ENCODE peak calls at places on chromosomes 5 and 9, in six cellular contexts. One of them, this sample, is unnamed.

GRCh38 chr5:53478411-53479044 is 1.9 kb upstream of the FST start:
- DNase-seq in tibial nerve: no peak
- DNase-seq in suprapubic skin: no peak
- DNase-seq in adrenal gland: peak; percentile 33
- DNase-seq in breast epithelium: no peak
- DNase-seq in gastrocnemius medialis: no peak
- DNase-seq in this sample: peak; percentile 65

GRCh38 chr9:127769985-127770904 is 8.2 kb downstream of the SH2D3C start:
- DNase-seq in tibial nerve: no peak
- DNase-seq in suprapubic skin: no peak
- DNase-seq in adrenal gland: no peak
- DNase-seq in breast epithelium: no peak
- DNase-seq in gastrocnemius medialis: no peak
- DNase-seq in this sample: no peak

GRCh38 chr5:52896524-52897237 is 92.5 kb upstream of the ITGA2 start:
- DNase-seq in tibial nerve: no peak
- DNase-seq in suprapubic skin: no peak
- DNase-seq in adrenal gland: no peak
- DNase-seq in breast epithelium: no peak
- DNase-seq in gastrocnemius medialis: no peak
- DNase-seq in this sample: no peak

GRCh38 chr9:71285191-71285656 is 163.8 kb upstream of the TRPM3 start:
- DNase-seq in tibial nerve: no peak
- DNase-seq in suprapubic skin: no peak
- DNase-seq in adrenal gland: peak; percentile 54
- DNase-seq in breast epithelium: no peak
- DNase-seq in gastrocnemius medialis: no peak
- DNase-seq in this sample: no peak

GRCh38 chr5:154352960-154353548 is 92.7 kb upstream of the SAP30L start:
- DNase-seq in tibial nerve: no peak
- DNase-seq in suprapubic skin: no peak
- DNase-seq in adrenal gland: no peak
- DNase-seq in breast epithelium: no peak
- DNase-seq in gastrocnemius medialis: no peak
- DNase-seq in this sample: no peak

GRCh38 chr9:112091805-112092204 is 83.3 kb downstream of the SUSD1 start:
- DNase-seq in tibial nerve: no peak
- DNase-seq in suprapubic skin: no peak
- DNase-seq in adrenal gland: peak; percentile 37
- DNase-seq in breast epithelium: no peak
- DNase-seq in gastrocnemius medialis: no peak
- DNase-seq in this sample: no peak

GRCh38 chr5:60207031-60207430 is 313.5 kb upstream of the PDE4D start:
- DNase-seq in tibial nerve: no peak
- DNase-seq in suprapubic skin: no peak
- DNase-seq in adrenal gland: no peak
- DNase-seq in breast epithelium: no peak
- DNase-seq in gastrocnemius medialis: no peak
- DNase-seq in this sample: no peak

GRCh38 chr9:78559449-78559885 is 262.5 kb downstream of the PSAT1 start:
- DNase-seq in tibial nerve: no peak
- DNase-seq in suprapubic skin: no peak
- DNase-seq in adrenal gland: no peak
- DNase-seq in breast epithelium: no peak
- DNase-seq in gastrocnemius medialis: no peak
- DNase-seq in this sample: no peak

GRCh38 chr9:122904466-122904822 is 715 bp downstream of the RC3H2 start:
- DNase-seq in tibial nerve: no peak
- DNase-seq in suprapubic skin: no peak
- DNase-seq in adrenal gland: no peak
- DNase-seq in breast epithelium: no peak
- DNase-seq in gastrocnemius medialis: peak; percentile 17
- DNase-seq in this sample: peak; percentile 66

GRCh38 chr5:38598994-38599611 is 42.7 kb upstream of the LIFR start:
- DNase-seq in tibial nerve: no peak
- DNase-seq in suprapubic skin: no peak
- DNase-seq in adrenal gland: no peak
- DNase-seq in breast epithelium: no peak
- DNase-seq in gastrocnemius medialis: no peak
- DNase-seq in this sample: no peak

GRCh38 chr9:98144631-98145030 is 25.6 kb upstream of the TRIM14 start:
- DNase-seq in tibial nerve: no peak
- DNase-seq in suprapubic skin: no peak
- DNase-seq in adrenal gland: no peak
- DNase-seq in breast epithelium: no peak
- DNase-seq in gastrocnemius medialis: no peak
- DNase-seq in this sample: no peak

GRCh38 chr9:114811969-114812636 is 6.3 kb upstream of the TNFSF15 start:
- DNase-seq in tibial nerve: no peak
- DNase-seq in suprapubic skin: no peak
- DNase-seq in adrenal gland: no peak
- DNase-seq in breast epithelium: no peak
- DNase-seq in gastrocnemius medialis: no peak
- DNase-seq in this sample: no peak

GRCh38 chr9:132311978-132312377 is 42.8 kb downstream of the SETX start:
- DNase-seq in tibial nerve: no peak
- DNase-seq in suprapubic skin: no peak
- DNase-seq in adrenal gland: no peak
- DNase-seq in breast epithelium: no peak
- DNase-seq in gastrocnemius medialis: no peak
- DNase-seq in this sample: no peak

GRCh38 chr5:176609724-176610429 is at the start of gene GPRIN1:
- DNase-seq in tibial nerve: no peak
- DNase-seq in suprapubic skin: no peak
- DNase-seq in adrenal gland: peak; percentile 73
- DNase-seq in breast epithelium: no peak
- DNase-seq in gastrocnemius medialis: no peak
- DNase-seq in this sample: peak; percentile 57

GRCh38 chr9:121870271-121870670 is 218.8 kb downstream of the DAB2IP start:
- DNase-seq in tibial nerve: no peak
- DNase-seq in suprapubic skin: peak; percentile 69
- DNase-seq in adrenal gland: no peak
- DNase-seq in breast epithelium: peak; percentile 8
- DNase-seq in gastrocnemius medialis: no peak
- DNase-seq in this sample: no peak

GRCh38 chr9:133684461-133685361 is 48.5 kb downstream of the DBH start:
- DNase-seq in tibial nerve: no peak
- DNase-seq in suprapubic skin: no peak
- DNase-seq in adrenal gland: no peak
- DNase-seq in breast epithelium: no peak
- DNase-seq in gastrocnemius medialis: no peak
- DNase-seq in this sample: no peak

GRCh38 chr5:157761690-157762611 is 18.4 kb downstream of the LSM11 start:
- DNase-seq in tibial nerve: no peak
- DNase-seq in suprapubic skin: no peak
- DNase-seq in adrenal gland: peak; percentile 51
- DNase-seq in breast epithelium: no peak
- DNase-seq in gastrocnemius medialis: no peak
- DNase-seq in this sample: no peak

GRCh38 chr5:74127377-74128338 is 501.7 kb downstream of the ARHGEF28 start:
- DNase-seq in tibial nerve: no peak
- DNase-seq in suprapubic skin: no peak
- DNase-seq in adrenal gland: no peak
- DNase-seq in breast epithelium: no peak
- DNase-seq in gastrocnemius medialis: no peak
- DNase-seq in this sample: no peak

DNA sequence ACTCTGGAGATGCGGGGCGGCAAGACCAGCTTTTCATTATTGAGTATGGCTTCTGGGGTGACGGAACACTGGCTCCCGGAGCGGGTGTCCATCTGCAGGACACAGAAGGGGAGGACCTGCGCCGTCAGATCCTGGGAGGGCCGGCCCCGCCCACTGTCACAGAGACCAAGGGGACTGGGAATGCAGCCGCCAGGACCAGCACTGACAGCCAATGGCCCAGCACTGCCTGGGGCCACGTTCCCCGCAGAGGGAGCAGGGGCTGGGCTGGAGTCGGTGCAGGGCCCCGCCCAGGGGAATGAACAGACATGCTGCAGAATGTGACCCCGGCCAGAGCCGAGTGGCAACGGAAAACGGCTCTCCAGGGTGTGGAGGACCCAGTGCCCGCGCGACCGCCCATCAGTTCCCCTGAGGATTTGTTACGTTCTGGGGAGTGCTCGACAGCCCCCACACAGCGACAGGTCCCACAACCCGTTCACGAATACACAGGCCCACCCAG is at the start of gene ZDHHC11:
- DNase-seq in tibial nerve: no peak
- DNase-seq in suprapubic skin: peak; percentile 79
- DNase-seq in adrenal gland: no peak
- DNase-seq in breast epithelium: peak; percentile 39
- DNase-seq in gastrocnemius medialis: peak; percentile 30
- DNase-seq in this sample: peak; percentile 47
- TF ChIP-seq POLR2A in tibial nerve: no peak
- TF ChIP-seq POLR2A in suprapubic skin: no peak
- TF ChIP-seq POLR2A in adrenal gland: no peak
- TF ChIP-seq POLR2A in breast epithelium: no peak
- TF ChIP-seq POLR2A in gastrocnemius medialis: no peak
- TF ChIP-seq POLR2A in this sample: no peak

DNA sequence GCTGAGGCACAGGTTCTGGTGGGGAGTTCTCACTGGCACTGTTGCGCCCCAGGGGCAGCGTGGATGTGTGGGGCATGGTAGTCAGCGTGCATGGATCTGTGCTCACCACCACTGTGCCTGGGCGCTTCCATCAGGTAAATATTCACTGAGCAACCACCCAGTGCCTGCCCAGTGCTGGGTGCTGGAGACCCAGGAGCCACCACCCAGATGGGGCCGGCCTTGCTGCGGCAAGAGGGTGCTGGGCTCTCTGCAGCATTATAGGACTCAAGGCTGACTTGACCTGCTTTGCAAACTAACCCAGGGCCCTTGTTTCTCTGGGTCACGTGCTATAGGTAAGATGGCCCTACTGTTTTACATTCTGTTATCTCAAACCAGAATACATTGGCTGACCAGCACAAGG is 60.5 kb downstream of the DAP start:
- DNase-seq in tibial nerve: no peak
- DNase-seq in suprapubic skin: no peak
- DNase-seq in adrenal gland: no peak
- DNase-seq in breast epithelium: no peak
- DNase-seq in gastrocnemius medialis: no peak
- DNase-seq in this sample: no peak
- H3K4me3 ChIP-seq in tibial nerve: no peak overlapping the region
- H3K4me3 ChIP-seq in suprapubic skin: no peak overlapping the region
- H3K4me3 ChIP-seq in adrenal gland: no peak overlapping the region
- H3K4me3 ChIP-seq in breast epithelium: no peak overlapping the region
- H3K4me3 ChIP-seq in gastrocnemius medialis: no peak overlapping the region
- H3K4me3 ChIP-seq in this sample: no peak overlapping the region

GRCh38 chr5:133456933-133457402 is 155.4 kb downstream of the FSTL4 start:
- DNase-seq in tibial nerve: no peak
- DNase-seq in suprapubic skin: no peak
- DNase-seq in adrenal gland: no peak
- DNase-seq in breast epithelium: peak; percentile 43
- DNase-seq in gastrocnemius medialis: no peak
- DNase-seq in this sample: peak; percentile 75

GRCh38 chr5:133457956-133458355 is 154.4 kb downstream of the FSTL4 start:
- DNase-seq in tibial nerve: no peak
- DNase-seq in suprapubic skin: no peak
- DNase-seq in adrenal gland: no peak
- DNase-seq in breast epithelium: no peak
- DNase-seq in gastrocnemius medialis: no peak
- DNase-seq in this sample: no peak

GRCh38 chr5:133457439-133457838 is 154.9 kb downstream of the FSTL4 start:
- DNase-seq in tibial nerve: no peak
- DNase-seq in suprapubic skin: peak; percentile 66
- DNase-seq in adrenal gland: no peak
- DNase-seq in breast epithelium: no peak
- DNase-seq in gastrocnemius medialis: no peak
- DNase-seq in this sample: no peak

GRCh38 chr5:133459474-133460155 is 152.7 kb downstream of the FSTL4 start:
- DNase-seq in tibial nerve: no peak
- DNase-seq in suprapubic skin: peak; percentile 38
- DNase-seq in adrenal gland: no peak
- DNase-seq in breast epithelium: no peak
- DNase-seq in gastrocnemius medialis: no peak
- DNase-seq in this sample: no peak

GRCh38 chr5:133458435-133458834 is 153.9 kb downstream of the FSTL4 start:
- DNase-seq in tibial nerve: no peak
- DNase-seq in suprapubic skin: peak; percentile 29
- DNase-seq in adrenal gland: no peak
- DNase-seq in breast epithelium: no peak
- DNase-seq in gastrocnemius medialis: no peak
- DNase-seq in this sample: no peak
- H3K27me3 ChIP-seq in tibial nerve: no peaks in the 10 kb centered on the region
- H3K27me3 ChIP-seq in suprapubic skin: no peaks in the 10 kb centered on the region
- H3K27me3 ChIP-seq in adrenal gland: no peaks in the 10 kb centered on the region
- H3K27me3 ChIP-seq in breast epithelium: no peaks in the 10 kb centered on the region
- H3K27me3 ChIP-seq in gastrocnemius medialis: no peaks in the 10 kb centered on the region
- H3K27me3 ChIP-seq in this sample: no peaks in the 10 kb centered on the region

GRCh38 chr5:150355791-150356190 is 1.7 kb upstream of the TCOF1 start:
- DNase-seq in tibial nerve: no peak
- DNase-seq in suprapubic skin: no peak
- DNase-seq in adrenal gland: no peak
- DNase-seq in breast epithelium: no peak
- DNase-seq in gastrocnemius medialis: no peak
- DNase-seq in this sample: no peak

GRCh38 chr5:150356575-150357284 is 767 bp upstream of the TCOF1 start:
- DNase-seq in tibial nerve: no peak
- DNase-seq in suprapubic skin: no peak
- DNase-seq in adrenal gland: no peak
- DNase-seq in breast epithelium: no peak
- DNase-seq in gastrocnemius medialis: no peak
- DNase-seq in this sample: no peak

GRCh38 chr5:150361301-150361700 is 3.8 kb downstream of the TCOF1 start:
- DNase-seq in tibial nerve: no peak
- DNase-seq in suprapubic skin: no peak
- DNase-seq in adrenal gland: no peak
- DNase-seq in breast epithelium: no peak
- DNase-seq in gastrocnemius medialis: no peak
- DNase-seq in this sample: no peak

GRCh38 chr5:150358261-150359095 is 981 bp downstream of the TCOF1 start:
- DNase-seq in tibial nerve: no peak
- DNase-seq in suprapubic skin: no peak
- DNase-seq in adrenal gland: no peak
- DNase-seq in breast epithelium: no peak
- DNase-seq in gastrocnemius medialis: no peak
- DNase-seq in this sample: no peak

DNA sequence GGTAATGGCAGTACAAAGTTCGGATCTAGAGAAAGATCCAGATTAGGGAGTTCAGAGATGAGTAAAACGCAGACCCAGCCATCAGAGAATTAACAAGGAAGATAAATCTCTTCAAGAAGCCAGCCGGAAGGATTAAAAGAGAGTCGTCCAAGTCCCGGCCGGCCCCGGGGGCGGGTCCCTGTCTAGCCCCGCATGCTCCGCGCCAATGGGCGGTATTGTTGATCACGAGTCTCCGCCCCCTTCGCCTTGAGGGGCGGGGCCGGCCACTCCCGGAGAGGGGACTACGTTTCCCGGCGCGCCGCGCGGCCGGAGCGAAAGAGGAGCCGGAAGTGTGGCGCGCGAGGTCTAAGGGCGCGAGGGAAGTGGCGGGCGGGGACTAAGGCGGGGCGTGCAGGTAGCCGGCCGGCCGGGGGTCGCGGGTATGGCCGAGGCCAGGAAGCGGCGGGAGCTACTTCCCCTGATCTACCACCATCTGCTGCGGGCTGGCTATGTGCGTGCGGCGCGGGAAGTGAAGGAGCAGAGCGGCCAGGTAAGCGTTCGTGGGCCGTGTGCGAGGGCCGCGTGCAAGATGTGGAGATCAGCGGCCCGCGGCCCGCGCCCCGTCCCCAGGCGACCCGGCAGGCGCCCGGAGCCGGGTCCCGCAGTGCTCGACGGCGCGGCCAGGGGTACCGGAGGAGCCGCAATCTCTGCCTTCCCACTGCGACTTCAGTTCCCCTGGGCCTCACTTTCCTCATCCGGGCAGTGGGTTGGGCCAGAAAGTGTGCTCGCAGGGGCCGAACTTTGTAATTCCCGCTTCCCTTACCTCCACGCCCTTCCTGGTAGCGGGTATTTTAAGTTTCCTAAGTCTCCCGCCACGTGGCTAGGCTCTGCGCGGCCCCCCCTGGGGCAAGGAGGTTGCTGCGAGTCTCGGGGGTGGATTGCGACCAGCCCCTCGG is at the start of gene TCOF1:
- DNase-seq in tibial nerve: peak; percentile 96
- DNase-seq in suprapubic skin: peak; percentile 98
- DNase-seq in adrenal gland: peak; percentile 98
- DNase-seq in breast epithelium: peak; percentile 97
- DNase-seq in gastrocnemius medialis: peak; percentile 95
- DNase-seq in this sample: peak; percentile 99
- TF ChIP-seq POLR2A in tibial nerve: peak; percentile 41
- TF ChIP-seq POLR2A in suprapubic skin: no peak
- TF ChIP-seq POLR2A in adrenal gland: peak; percentile 31
- TF ChIP-seq POLR2A in breast epithelium: no peak
- TF ChIP-seq POLR2A in gastrocnemius medialis: peak; percentile 60
- TF ChIP-seq POLR2A in this sample: peak; percentile 38